ENCODE peak calls at places on chromosomes 12 and 14, in seven cellular contexts. One of them, this sample, is unnamed.

GRCh38 chr12:111135293-111135832 is 215.0 kb upstream of the MYL2 start:
- DNase-seq in neural progenitor cell: no peak
- DNase-seq in CD8-positive, alpha-beta memory T cell: no peak
- DNase-seq in left lung: no peak
- DNase-seq in WERI-Rb-1: no peak
- DNase-seq in uterus: no peak
- DNase-seq in psoas muscle: no peak
- DNase-seq in this sample: no peak

GRCh38 chr14:75299064-75299463 is 20.4 kb downstream of the FOS start:
- DNase-seq in neural progenitor cell: no peak
- DNase-seq in CD8-positive, alpha-beta memory T cell: no peak
- DNase-seq in left lung: peak; percentile 74
- DNase-seq in WERI-Rb-1: no peak
- DNase-seq in uterus: peak; percentile 83
- DNase-seq in psoas muscle: peak; percentile 46
- DNase-seq in this sample: no peak

GRCh38 chr12:4153343-4153892 is 120.1 kb upstream of the CCND2 start:
- DNase-seq in neural progenitor cell: no peak
- DNase-seq in CD8-positive, alpha-beta memory T cell: peak; percentile 30
- DNase-seq in left lung: no peak
- DNase-seq in WERI-Rb-1: peak; percentile 45
- DNase-seq in uterus: no peak
- DNase-seq in psoas muscle: no peak
- DNase-seq in this sample: peak; percentile 53

GRCh38 chr12:56931474-56931978 is 2.7 kb downstream of the SDR9C7 start:
- DNase-seq in neural progenitor cell: peak; percentile 30
- DNase-seq in CD8-positive, alpha-beta memory T cell: no peak
- DNase-seq in left lung: no peak
- DNase-seq in WERI-Rb-1: peak; percentile 35
- DNase-seq in uterus: no peak
- DNase-seq in psoas muscle: no peak
- DNase-seq in this sample: peak; percentile 60

GRCh38 chr12:90953956-90954421 is 987 bp downstream of the CCER1 start:
- DNase-seq in neural progenitor cell: peak; percentile 41
- DNase-seq in CD8-positive, alpha-beta memory T cell: no peak
- DNase-seq in left lung: no peak
- DNase-seq in WERI-Rb-1: no peak
- DNase-seq in uterus: no peak
- DNase-seq in psoas muscle: peak; percentile 16
- DNase-seq in this sample: no peak

GRCh38 chr14:52399886-52400599 is 85.9 kb downstream of the PTGER2 start:
- DNase-seq in neural progenitor cell: peak; percentile 27
- DNase-seq in CD8-positive, alpha-beta memory T cell: no peak
- DNase-seq in left lung: no peak
- DNase-seq in WERI-Rb-1: no peak
- DNase-seq in uterus: peak; percentile 27
- DNase-seq in psoas muscle: no peak
- DNase-seq in this sample: peak; percentile 45

GRCh38 chr14:105185001-105185400 is 3.9 kb upstream of the NUDT14 start:
- DNase-seq in neural progenitor cell: no peak
- DNase-seq in CD8-positive, alpha-beta memory T cell: no peak
- DNase-seq in left lung: no peak
- DNase-seq in WERI-Rb-1: no peak
- DNase-seq in uterus: no peak
- DNase-seq in psoas muscle: no peak
- DNase-seq in this sample: no peak

GRCh38 chr12:16012086-16012485 is 101.0 kb downstream of the DERA start:
- DNase-seq in neural progenitor cell: no peak
- DNase-seq in CD8-positive, alpha-beta memory T cell: no peak
- DNase-seq in left lung: peak; percentile 47
- DNase-seq in WERI-Rb-1: peak; percentile 65
- DNase-seq in uterus: peak; percentile 28
- DNase-seq in psoas muscle: peak; percentile 30
- DNase-seq in this sample: peak; percentile 60

GRCh38 chr12:131356485-131356884 is 354.4 kb upstream of the SFSWAP start:
- DNase-seq in neural progenitor cell: no peak
- DNase-seq in CD8-positive, alpha-beta memory T cell: no peak
- DNase-seq in left lung: no peak
- DNase-seq in WERI-Rb-1: no peak
- DNase-seq in uterus: no peak
- DNase-seq in psoas muscle: no peak
- DNase-seq in this sample: no peak

GRCh38 chr12:57716305-57716704 is 22.2 kb downstream of the AGAP2 start:
- DNase-seq in neural progenitor cell: no peak
- DNase-seq in CD8-positive, alpha-beta memory T cell: no peak
- DNase-seq in left lung: no peak
- DNase-seq in WERI-Rb-1: no peak
- DNase-seq in uterus: no peak
- DNase-seq in psoas muscle: no peak
- DNase-seq in this sample: peak; percentile 63

GRCh38 chr14:59123975-59124374 is 64.5 kb upstream of the DAAM1 start:
- DNase-seq in neural progenitor cell: no peak
- DNase-seq in CD8-positive, alpha-beta memory T cell: no peak
- DNase-seq in left lung: no peak
- DNase-seq in WERI-Rb-1: no peak
- DNase-seq in uterus: no peak
- DNase-seq in psoas muscle: no peak
- DNase-seq in this sample: no peak

GRCh38 chr12:52802442-52802841 is 6.5 kb upstream of the KRT3 start:
- DNase-seq in neural progenitor cell: no peak
- DNase-seq in CD8-positive, alpha-beta memory T cell: no peak
- DNase-seq in left lung: no peak
- DNase-seq in WERI-Rb-1: no peak
- DNase-seq in uterus: no peak
- DNase-seq in psoas muscle: no peak
- DNase-seq in this sample: no peak

GRCh38 chr14:74763803-74764531 is 851 bp downstream of the YLPM1 start:
- DNase-seq in neural progenitor cell: peak; percentile 44
- DNase-seq in CD8-positive, alpha-beta memory T cell: no peak
- DNase-seq in left lung: peak; percentile 32
- DNase-seq in WERI-Rb-1: no peak
- DNase-seq in uterus: peak; percentile 28
- DNase-seq in psoas muscle: no peak
- DNase-seq in this sample: peak; percentile 23

GRCh38 chr12:46453428-46453827 is 80.9 kb upstream of the SLC38A2 start:
- DNase-seq in neural progenitor cell: no peak
- DNase-seq in CD8-positive, alpha-beta memory T cell: no peak
- DNase-seq in left lung: no peak
- DNase-seq in WERI-Rb-1: no peak
- DNase-seq in uterus: no peak
- DNase-seq in psoas muscle: no peak
- DNase-seq in this sample: no peak

GRCh38 chr12:6697584-6698351 is 2.8 kb downstream of the PIANP start:
- DNase-seq in neural progenitor cell: peak; percentile 72
- DNase-seq in CD8-positive, alpha-beta memory T cell: no peak
- DNase-seq in left lung: no peak
- DNase-seq in WERI-Rb-1: peak; percentile 65
- DNase-seq in uterus: no peak
- DNase-seq in psoas muscle: no peak
- DNase-seq in this sample: peak; percentile 82

GRCh38 chr12:100555722-100556121 is 17.8 kb upstream of the GAS2L3 start:
- DNase-seq in neural progenitor cell: no peak
- DNase-seq in CD8-positive, alpha-beta memory T cell: no peak
- DNase-seq in left lung: no peak
- DNase-seq in WERI-Rb-1: no peak
- DNase-seq in uterus: no peak
- DNase-seq in psoas muscle: no peak
- DNase-seq in this sample: peak; percentile 87

GRCh38 chr14:97704316-97704715 is 907.1 kb downstream of the VRK1 start:
- DNase-seq in neural progenitor cell: no peak
- DNase-seq in CD8-positive, alpha-beta memory T cell: no peak
- DNase-seq in left lung: no peak
- DNase-seq in WERI-Rb-1: no peak
- DNase-seq in uterus: no peak
- DNase-seq in psoas muscle: no peak
- DNase-seq in this sample: no peak
- H3K27ac ChIP-seq in neural progenitor cell: no peak overlapping the region
- H3K27ac ChIP-seq in CD8-positive, alpha-beta memory T cell: no peak overlapping the region
- H3K27ac ChIP-seq in left lung: no peak overlapping the region
- H3K27ac ChIP-seq in WERI-Rb-1: no peak overlapping the region
- H3K27ac ChIP-seq in uterus: no peak overlapping the region
- H3K27ac ChIP-seq in psoas muscle: no peak overlapping the region
- H3K27ac ChIP-seq in this sample: no peak overlapping the region

DNA sequence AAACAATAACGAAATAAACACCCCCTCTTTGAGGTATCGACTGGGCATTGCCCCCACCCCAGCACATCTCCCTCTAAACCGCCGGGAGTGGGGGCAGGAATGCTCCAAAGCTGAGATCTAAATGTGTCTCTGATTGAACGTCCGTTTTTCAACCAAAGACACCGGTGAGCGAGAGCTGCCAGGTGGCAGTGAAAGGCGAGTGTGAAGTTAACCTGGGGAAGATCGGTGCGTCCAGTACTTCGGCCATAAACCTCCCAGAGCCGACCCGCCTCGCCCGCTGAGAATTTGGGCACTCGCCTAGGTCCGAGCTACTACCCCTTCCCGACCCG is 625 bp downstream of the ANGEL1 start:
- DNase-seq in neural progenitor cell: peak; percentile 38
- DNase-seq in CD8-positive, alpha-beta memory T cell: no peak
- DNase-seq in left lung: peak; percentile 41
- DNase-seq in WERI-Rb-1: no peak
- DNase-seq in uterus: no peak
- DNase-seq in psoas muscle: no peak
- DNase-seq in this sample: no peak
- H3K27ac ChIP-seq in neural progenitor cell: no peak overlapping the region
- H3K27ac ChIP-seq in CD8-positive, alpha-beta memory T cell: peak overlapping the region; percentile 60
- H3K27ac ChIP-seq in left lung: peak overlapping the region; percentile 85
- H3K27ac ChIP-seq in WERI-Rb-1: peak overlapping the region; percentile 80
- H3K27ac ChIP-seq in uterus: peak overlapping the region; percentile 81
- H3K27ac ChIP-seq in psoas muscle: peak overlapping the region; percentile 92
- H3K27ac ChIP-seq in this sample: peak overlapping the region; percentile 56

DNA sequence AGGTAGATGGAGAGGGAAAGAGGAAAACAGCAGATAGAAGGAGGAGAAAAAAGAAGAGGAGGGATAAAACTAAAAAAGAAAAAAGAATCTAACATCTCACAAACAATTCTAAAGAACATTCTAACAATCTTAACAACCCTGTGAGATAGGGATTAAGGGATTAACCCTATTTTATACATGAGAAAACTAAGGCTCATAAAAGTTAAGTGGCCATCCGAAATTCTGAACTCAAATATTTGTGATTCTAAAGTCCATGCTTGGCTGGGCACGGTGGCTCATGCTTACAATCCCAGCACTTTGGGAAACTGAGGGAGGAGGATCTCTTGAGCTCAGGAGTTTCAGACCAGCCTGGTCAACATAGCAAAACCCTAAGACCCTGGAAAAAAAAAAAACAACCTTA is 13.1 kb downstream of the KIF21A start:
- DNase-seq in neural progenitor cell: no peak
- DNase-seq in CD8-positive, alpha-beta memory T cell: no peak
- DNase-seq in left lung: no peak
- DNase-seq in WERI-Rb-1: no peak
- DNase-seq in uterus: no peak
- DNase-seq in psoas muscle: no peak
- DNase-seq in this sample: no peak
- H3K27ac ChIP-seq in neural progenitor cell: no peak overlapping the region
- H3K27ac ChIP-seq in CD8-positive, alpha-beta memory T cell: no peak overlapping the region
- H3K27ac ChIP-seq in left lung: no peak overlapping the region
- H3K27ac ChIP-seq in WERI-Rb-1: no peak overlapping the region
- H3K27ac ChIP-seq in uterus: no peak overlapping the region
- H3K27ac ChIP-seq in psoas muscle: no peak overlapping the region
- H3K27ac ChIP-seq in this sample: no peak overlapping the region

DNA sequence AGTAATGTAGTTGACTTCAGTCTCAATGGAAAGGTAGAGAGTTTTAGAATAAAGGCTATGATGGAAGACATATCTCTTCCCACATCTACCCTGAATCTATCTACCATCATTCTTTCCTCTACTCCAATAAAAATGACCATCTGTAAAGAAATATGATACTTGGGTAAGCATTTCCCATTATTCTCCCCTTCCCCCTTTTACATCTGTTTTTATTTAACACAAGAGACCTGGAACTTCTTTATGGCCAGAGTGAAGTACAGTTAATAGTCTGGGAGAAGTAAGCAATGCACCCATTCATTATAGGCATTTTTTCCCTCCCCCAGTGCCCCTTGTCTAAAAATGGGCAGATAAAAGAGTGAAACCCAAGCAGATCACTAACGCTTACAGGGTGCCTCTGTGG is 6.5 kb downstream of the TPH2 start:
- DNase-seq in neural progenitor cell: no peak
- DNase-seq in CD8-positive, alpha-beta memory T cell: no peak
- DNase-seq in left lung: no peak
- DNase-seq in WERI-Rb-1: no peak
- DNase-seq in uterus: no peak
- DNase-seq in psoas muscle: no peak
- DNase-seq in this sample: no peak
- H3K27ac ChIP-seq in neural progenitor cell: no peak overlapping the region
- H3K27ac ChIP-seq in CD8-positive, alpha-beta memory T cell: no peak overlapping the region
- H3K27ac ChIP-seq in left lung: no peak overlapping the region
- H3K27ac ChIP-seq in WERI-Rb-1: peak overlapping the region; percentile 81
- H3K27ac ChIP-seq in uterus: no peak overlapping the region
- H3K27ac ChIP-seq in psoas muscle: no peak overlapping the region
- H3K27ac ChIP-seq in this sample: no peak overlapping the region

GRCh38 chr14:63745858-63746425 is 18.1 kb upstream of the SGPP1 start:
- DNase-seq in neural progenitor cell: no peak
- DNase-seq in CD8-positive, alpha-beta memory T cell: no peak
- DNase-seq in left lung: peak; percentile 44
- DNase-seq in WERI-Rb-1: no peak
- DNase-seq in uterus: no peak
- DNase-seq in psoas muscle: no peak
- DNase-seq in this sample: no peak
- H3K27ac ChIP-seq in neural progenitor cell: no peak overlapping the region
- H3K27ac ChIP-seq in CD8-positive, alpha-beta memory T cell: no peak overlapping the region
- H3K27ac ChIP-seq in left lung: no peak overlapping the region
- H3K27ac ChIP-seq in WERI-Rb-1: no peak overlapping the region
- H3K27ac ChIP-seq in uterus: no peak overlapping the region
- H3K27ac ChIP-seq in psoas muscle: no peak overlapping the region
- H3K27ac ChIP-seq in this sample: no peak overlapping the region

GRCh38 chr12:40225984-40226602 is 1.3 kb downstream of the LRRK2 start:
- DNase-seq in neural progenitor cell: no peak
- DNase-seq in CD8-positive, alpha-beta memory T cell: no peak
- DNase-seq in left lung: no peak
- DNase-seq in WERI-Rb-1: no peak
- DNase-seq in uterus: no peak
- DNase-seq in psoas muscle: no peak
- DNase-seq in this sample: no peak
- H3K27ac ChIP-seq in neural progenitor cell: no peak overlapping the region
- H3K27ac ChIP-seq in CD8-positive, alpha-beta memory T cell: no peak overlapping the region
- H3K27ac ChIP-seq in left lung: peak overlapping the region; percentile 98
- H3K27ac ChIP-seq in WERI-Rb-1: no peak overlapping the region
- H3K27ac ChIP-seq in uterus: peak overlapping the region; percentile 98
- H3K27ac ChIP-seq in psoas muscle: peak overlapping the region; percentile 34
- H3K27ac ChIP-seq in this sample: no peak overlapping the region

GRCh38 chr14:24311837-24312615 is 724 bp downstream of the LTB4R start:
- DNase-seq in neural progenitor cell: no peak
- DNase-seq in CD8-positive, alpha-beta memory T cell: peak; percentile 18
- DNase-seq in left lung: no peak
- DNase-seq in WERI-Rb-1: no peak
- DNase-seq in uterus: no peak
- DNase-seq in psoas muscle: no peak
- DNase-seq in this sample: no peak
- H3K27ac ChIP-seq in neural progenitor cell: no peak overlapping the region
- H3K27ac ChIP-seq in CD8-positive, alpha-beta memory T cell: peak overlapping the region; percentile 69
- H3K27ac ChIP-seq in left lung: peak overlapping the region; percentile 86
- H3K27ac ChIP-seq in WERI-Rb-1: no peak overlapping the region
- H3K27ac ChIP-seq in uterus: peak overlapping the region; percentile 78
- H3K27ac ChIP-seq in psoas muscle: peak overlapping the region; percentile 79
- H3K27ac ChIP-seq in this sample: no peak overlapping the region

GRCh38 chr12:69239922-69240624 is 704 bp downstream of the CPSF6 start:
- DNase-seq in neural progenitor cell: peak; percentile 81
- DNase-seq in CD8-positive, alpha-beta memory T cell: peak; percentile 51
- DNase-seq in left lung: peak; percentile 54
- DNase-seq in WERI-Rb-1: peak; percentile 39
- DNase-seq in uterus: peak; percentile 25
- DNase-seq in psoas muscle: peak; percentile 52
- DNase-seq in this sample: peak; percentile 55
- H3K27ac ChIP-seq in neural progenitor cell: peak overlapping the region; percentile 96
- H3K27ac ChIP-seq in CD8-positive, alpha-beta memory T cell: peak overlapping the region; percentile 90
- H3K27ac ChIP-seq in left lung: peak overlapping the region; percentile 91
- H3K27ac ChIP-seq in WERI-Rb-1: peak overlapping the region; percentile 89
- H3K27ac ChIP-seq in uterus: peak overlapping the region; percentile 96
- H3K27ac ChIP-seq in psoas muscle: peak overlapping the region; percentile 93
- H3K27ac ChIP-seq in this sample: peak overlapping the region; percentile 80

This sample was measured in SJCRH30.